ENCODE peak calls at places on chromosomes 6 and 20, in five cellular contexts. E is HS-5; C is stimulated activated CD4-positive, alpha-beta T cell treated with anti-CD3 and anti-CD28 coated beads, Interleukin-2, amount 100 ng/mL, for 4 hours; R is cardiac fibroblast; T is T follicular helper cell. A is an unnamed sample.

GRCh38 chr20:3405139-3405538 is 2.3 kb downstream of the DNAAF9 start:
- DNase-seq in E (no peak), T (no peak), R (no peak), C (no peak), A (no peak)

GRCh38 chr6:79704200-79704599 is 73.1 kb downstream of the SH3BGRL2 start:
- DNase-seq in C (no peak), R (no peak), T (no peak), E (no peak), A (no peak)

GRCh38 chr6:71367763-71368162 is 79.2 kb downstream of the OGFRL1 start:
- DNase-seq in T (no peak), C (no peak), R (no peak), E (no peak), A (no peak)

GRCh38 chr6:139336488-139336887 is 38.0 kb downstream of the CITED2 start:
- DNase-seq in R (peak; percentile 73), C (no peak), E (no peak), T (no peak), A (no peak)

GRCh38 chr20:38428800-38429199 is 6.3 kb downstream of the SNHG17 start:
- DNase-seq in C (no peak), T (no peak), R (no peak), E (no peak), A (no peak)

GRCh38 chr20:34703573-34704176 is 469 bp upstream of the TP53INP2 start:
- DNase-seq in R (peak; percentile 44), T (no peak), C (no peak), E (no peak), A (peak; percentile 2)

GRCh38 chr6:37354526-37355384 is 972 bp downstream of the RNF8 start:
- DNase-seq in R (peak; percentile 30), E (no peak), T (no peak), C (peak; percentile 2), A (no peak)

GRCh38 chr20:19735446-19735845 is 22.6 kb upstream of the RIN2 start:
- DNase-seq in E (peak; percentile 82), R (peak; percentile 91), C (no peak), T (no peak), A (peak; percentile 77)

GRCh38 chr6:13924949-13925881 is at the start of gene RNF182:
- DNase-seq in E (no peak), C (peak; percentile 26), R (no peak), T (no peak), A (no peak)

GRCh38 chr20:53162251-53162835 is 190.2 kb downstream of the TSHZ2 start:
- DNase-seq in T (no peak), C (no peak), R (peak; percentile 51), E (peak; percentile 60), A (no peak)

GRCh38 chr6:151147118-151147832 is 92.5 kb upstream of the AKAP12 start:
- DNase-seq in T (no peak), E (no peak), C (no peak), R (peak; percentile 35), A (no peak)